ENCODE peak calls at places on chromosomes 2 and 18, in nine cellular contexts. Z, O, Q, M, W, N, U, S and K are unnamed samples.

GRCh38 chr2:82182270-82182669 is 1877.7 kb upstream of the LRRTM1 start:
- DNase-seq in Z (no peak), O (no peak), Q (no peak), S (no peak), U (no peak), W (no peak), M (no peak), N (no peak), K (no peak)

GRCh38 chr2:170715062-170715931 is at the start of gene SP5:
- DNase-seq in Q (peak), U (no peak), W (peak), O (peak), S (no peak), N (no peak), M (peak), Z (peak), K (peak)

GRCh38 chr18:22170421-22171262 is 1.3 kb downstream of the GATA6 start:
- DNase-seq in Q (peak), O (peak), S (no peak), N (no peak), Z (peak), U (no peak), W (peak), M (no peak), K (no peak)

GRCh38 chr2:191869178-191869577 is 22.3 kb upstream of the CAVIN2 start:
- DNase-seq in S (no peak), U (no peak), Z (no peak), W (peak), O (no peak), N (no peak), Q (peak), M (no peak), K (no peak)

GRCh38 chr2:177400337-177400923 is 7.9 kb downstream of the AGPS start:
- DNase-seq in N (no peak), Q (no peak), Z (no peak), U (no peak), O (no peak), M (no peak), W (peak), S (no peak), K (no peak)

GRCh38 chr2:72951303-72952095 is 34.2 kb downstream of the EMX1 start:
- DNase-seq in W (no peak), M (no peak), S (no peak), N (no peak), Q (no peak), O (no peak), U (no peak), Z (no peak), K (no peak)

GRCh38 chr18:9722691-9723090 is 14.6 kb downstream of the RAB31 start:
- DNase-seq in M (no peak), N (no peak), O (no peak), S (no peak), U (no peak), Z (no peak), W (no peak), Q (no peak), K (no peak)

GRCh38 chr2:101418704-101419663 is 31.7 kb upstream of the CREG2 start:
- DNase-seq in Z (peak), M (peak), U (peak), S (no peak), O (peak), W (peak), N (no peak), Q (peak), K (no peak)

GRCh38 chr2:12514631-12515437 is 201.9 kb upstream of the TRIB2 start:
- DNase-seq in N (no peak), Q (no peak), Z (no peak), U (peak), M (peak), S (no peak), O (no peak), W (peak), K (no peak)

GRCh38 chr2:47695800-47696477 is 87.0 kb upstream of the MSH6 start:
- DNase-seq in Z (no peak), U (no peak), N (no peak), Q (peak), W (no peak), M (no peak), S (no peak), O (peak), K (no peak)

GRCh38 chr18:39799010-39799409 is 2156.0 kb upstream of the PIK3C3 start:
- DNase-seq in Q (no peak), M (no peak), W (no peak), Z (no peak), N (no peak), O (no peak), U (no peak), S (no peak), K (no peak)

GRCh38 chr18:11987527-11987926 is 6.2 kb downstream of the IMPA2 start:
- DNase-seq in O (no peak), Z (no peak), Q (no peak), N (no peak), U (no peak), W (peak), M (no peak), S (no peak), K (no peak)

GRCh38 chr2:174925046-174925784 is 80.0 kb downstream of the CHN1 start:
- DNase-seq in S (no peak), O (no peak), N (no peak), M (no peak), Q (no peak), W (no peak), Z (no peak), U (no peak), K (no peak)

GRCh38 chr2:13193900-13194299 is 477.2 kb downstream of the TRIB2 start:
- DNase-seq in Z (no peak), O (no peak), U (no peak), N (no peak), S (no peak), W (peak), Q (peak), M (no peak), K (no peak)

GRCh38 chr2:160427629-160428424 is 65.8 kb downstream of the RBMS1 start:
- DNase-seq in U (peak), Q (no peak), Z (peak), S (no peak), M (peak), O (peak), W (peak), N (no peak), K (no peak)

GRCh38 chr2:218806346-218806978 is 24.5 kb downstream of the CYP27A1 start:
- DNase-seq in S (no peak), M (no peak), Q (no peak), W (peak), Z (no peak), N (no peak), O (peak), U (no peak), K (no peak)

GRCh38 chr18:58051765-58052460 is 7.9 kb downstream of the NEDD4L start:
- DNase-seq in M (no peak), U (no peak), Q (no peak), Z (no peak), S (no peak), N (no peak), O (no peak), W (peak), K (no peak)

GRCh38 chr2:136207030-136207623 is 89.2 kb upstream of the CXCR4 start:
- DNase-seq in W (no peak), M (no peak), Q (no peak), O (no peak), U (no peak), Z (peak), N (no peak), S (no peak), K (peak)

GRCh38 chr18:58496937-58497336 is 132.0 kb downstream of the ALPK2 start:
- DNase-seq in Q (peak), O (no peak), N (no peak), M (no peak), S (no peak), Z (no peak), U (no peak), W (no peak), K (no peak)

GRCh38 chr2:96914332-96914731 is 44.5 kb upstream of the SEMA4C start:
- DNase-seq in N (no peak), Q (no peak), W (peak), M (no peak), O (no peak), U (no peak), S (no peak), Z (no peak), K (no peak)

GRCh38 chr2:241859436-241860183 is 916 bp upstream of the PDCD1 start:
- DNase-seq in S (no peak), Z (peak), U (no peak), W (peak), N (no peak), M (peak), O (peak), Q (no peak), K (peak)

GRCh38 chr2:48483506-48483905 is 46.4 kb upstream of the STON1 start:
- DNase-seq in Z (no peak), U (no peak), S (no peak), O (no peak), M (no peak), N (no peak), W (peak), Q (no peak), K (no peak)

GRCh38 chr2:188647671-188648070 is 326.5 kb upstream of the COL3A1 start:
- DNase-seq in O (no peak), M (no peak), U (no peak), W (no peak), N (no peak), Z (no peak), S (no peak), Q (no peak), K (no peak)

GRCh38 chr2:19710230-19710629 is 191.6 kb downstream of the TTC32 start:
- DNase-seq in U (no peak), Q (no peak), Z (no peak), N (no peak), W (no peak), O (no peak), M (no peak), S (no peak), K (no peak)

GRCh38 chr18:54612237-54612636 is 21.2 kb downstream of the DYNAP start:
- DNase-seq in W (no peak), M (no peak), N (no peak), Z (no peak), O (no peak), Q (no peak), U (no peak), S (no peak), K (no peak)

GRCh38 chr2:104378853-104379374 is 475.0 kb upstream of the POU3F3 start:
- DNase-seq in W (no peak), O (no peak), M (no peak), U (no peak), N (peak), Q (peak), Z (peak), S (no peak), K (no peak)

GRCh38 chr2:91974401-91975129 is 2896.7 kb upstream of the TEKT4 start:
- DNase-seq in U (no peak), N (no peak), Q (no peak), M (no peak), O (no peak), Z (no peak), W (no peak), S (no peak), K (no peak)

GRCh38 chr2:26757873-26758789 is 6.0 kb upstream of the SLC35F6 start:
- DNase-seq in W (peak), Z (peak), O (no peak), M (no peak), N (no peak), U (no peak), S (no peak), Q (no peak), K (no peak)

GRCh38 chr2:140551291-140551690 is 1579.5 kb downstream of the LRP1B start:
- DNase-seq in W (no peak), Q (no peak), Z (no peak), U (no peak), S (no peak), M (no peak), N (no peak), O (no peak), K (no peak)

GRCh38 chr2:230318190-230319121 is 8.5 kb upstream of the SP140L start:
- DNase-seq in M (no peak), N (no peak), W (no peak), Z (no peak), Q (no peak), U (no peak), O (no peak), S (no peak), K (no peak)

GRCh38 chr2:201149064-201149820 is 33.3 kb downstream of the CFLAR start:
- DNase-seq in N (no peak), M (no peak), S (no peak), Q (no peak), W (peak), O (no peak), Z (no peak), U (no peak), K (no peak)

GRCh38 chr18:37476182-37476581 is 89.4 kb downstream of the CELF4 start:
- DNase-seq in U (no peak), N (no peak), O (no peak), Z (peak), W (peak), S (no peak), M (no peak), Q (peak), K (no peak)